ENCODE peak calls at places on chromosome 15, in four cellular contexts. N, C, L and H are unnamed samples.

GRCh38 chr15:37107071-37107753 is 6.9 kb upstream of the MEIS2 start:
- DNase-seq in N (no peak), C (no peak), L (no peak), H (no peak)

GRCh38 chr15:97482521-97482920 is 478.0 kb upstream of the ARRDC4 start:
- DNase-seq in N (no peak), C (no peak), L (no peak), H (no peak)

GRCh38 chr15:100642950-100643338 is 40.6 kb downstream of the ASB7 start:
- DNase-seq in N (no peak), C (no peak), L (no peak), H (no peak)

GRCh38 chr15:82647835-82648256 is 683 bp upstream of the CPEB1 start:
- DNase-seq in N (no peak), C (peak), L (no peak), H (peak)

GRCh38 chr15:90130291-90130690 is 28.0 kb upstream of the IDH2 start:
- DNase-seq in N (no peak), C (no peak), L (no peak), H (no peak)

GRCh38 chr15:60679256-60679655 is 200.3 kb upstream of the ICE2 start:
- DNase-seq in N (no peak), C (no peak), L (no peak), H (no peak)

GRCh38 chr15:92667291-92667904 is 11.8 kb upstream of the FAM174B start:
- DNase-seq in N (peak), C (no peak), L (no peak), H (no peak)

GRCh38 chr15:39363761-39364586 is 216.9 kb upstream of the THBS1 start:
- DNase-seq in N (no peak), C (no peak), L (no peak), H (no peak)

GRCh38 chr15:84929795-84930371 is 45.4 kb downstream of the SLC28A1 start:
- DNase-seq in N (no peak), C (no peak), L (peak), H (no peak)

GRCh38 chr15:25245801-25246622 is 192.8 kb downstream of the UBE3A start:
- DNase-seq in N (no peak), C (no peak), L (peak), H (peak)

GRCh38 chr15:41987925-41988275 is 15.5 kb upstream of the EHD4 start:
- DNase-seq in N (no peak), C (no peak), L (peak), H (no peak)

GRCh38 chr15:31263751-31264533 is 62.7 kb upstream of the KLF13 start:
- DNase-seq in N (peak), C (peak), L (peak), H (peak)